ENCODE peak calls at places on chromosomes 6 and 20, in nine cellular contexts. K, N, E, V, J, B, R, T and I are unnamed samples.

GRCh38 chr6:146829792-146830565 is 231.2 kb downstream of the ADGB start:
- DNase-seq in K (no peak), N (no peak), E (no peak), V (no peak), J (no peak), B (no peak), R (no peak), T (no peak), I (no peak)

GRCh38 chr20:57061058-57061900 is 205.2 kb downstream of the BMP7 start:
- DNase-seq in K (no peak), N (peak), E (peak), V (no peak), J (no peak), B (peak), R (no peak), T (no peak), I (peak)

GRCh38 chr6:37204014-37204751 is 34.2 kb downstream of the PIM1 start:
- DNase-seq in K (no peak), N (peak), E (peak), V (no peak), J (no peak), B (no peak), R (no peak), T (no peak), I (no peak)

GRCh38 chr20:33554914-33555420 is 65.1 kb downstream of the CBFA2T2 start:
- DNase-seq in K (peak), N (peak), E (peak), V (no peak), J (peak), B (peak), R (no peak), T (no peak), I (no peak)

GRCh38 chr6:109383438-109383940 is 1.2 kb upstream of the CD164 start:
- DNase-seq in K (no peak), N (no peak), E (no peak), V (no peak), J (no peak), B (no peak), R (no peak), T (no peak), I (no peak)

GRCh38 chr6:138545621-138545980 is 46.3 kb upstream of the NHSL1 start:
- DNase-seq in K (no peak), N (no peak), E (peak), V (no peak), J (no peak), B (no peak), R (no peak), T (no peak), I (peak)

GRCh38 chr6:164014716-164015484 is 600.4 kb downstream of the QKI start:
- DNase-seq in K (no peak), N (no peak), E (no peak), V (no peak), J (no peak), B (no peak), R (no peak), T (no peak), I (no peak)

GRCh38 chr6:45665859-45666258 is 288.1 kb upstream of the SUPT3H start:
- DNase-seq in K (no peak), N (no peak), E (no peak), V (no peak), J (no peak), B (peak), R (no peak), T (no peak), I (no peak)

GRCh38 chr20:41135187-41135887 is 2.0 kb upstream of the PLCG1 start:
- DNase-seq in K (peak), N (peak), E (peak), V (peak), J (no peak), B (peak), R (peak), T (peak), I (peak)

GRCh38 chr20:61931476-61932198 is 134.0 kb downstream of the TAF4 start:
- DNase-seq in K (no peak), N (no peak), E (no peak), V (no peak), J (no peak), B (no peak), R (no peak), T (no peak), I (no peak)

GRCh38 chr6:6798430-6798829 is 209.9 kb downstream of the LY86 start:
- DNase-seq in K (no peak), N (no peak), E (no peak), V (no peak), J (no peak), B (no peak), R (no peak), T (no peak), I (no peak)

GRCh38 chr6:112606726-112607125 is 259.6 kb downstream of the RFPL4B start:
- DNase-seq in K (no peak), N (no peak), E (no peak), V (no peak), J (no peak), B (no peak), R (no peak), T (no peak), I (no peak)

GRCh38 chr20:15642099-15642498 is 931.1 kb downstream of the KIF16B start:
- DNase-seq in K (no peak), N (no peak), E (no peak), V (no peak), J (no peak), B (no peak), R (no peak), T (no peak), I (no peak)

GRCh38 chr6:81820979-81821378 is 68.5 kb upstream of the TENT5A start:
- DNase-seq in K (no peak), N (no peak), E (no peak), V (no peak), J (peak), B (no peak), R (no peak), T (no peak), I (no peak)

GRCh38 chr6:11848852-11849731 is 70.5 kb upstream of the ADTRP start:
- DNase-seq in K (no peak), N (no peak), E (peak), V (no peak), J (no peak), B (no peak), R (no peak), T (no peak), I (no peak)

GRCh38 chr6:27439371-27439770 is 33.5 kb downstream of the ZNF184 start:
- DNase-seq in K (no peak), N (no peak), E (no peak), V (no peak), J (no peak), B (no peak), R (no peak), T (no peak), I (no peak)

GRCh38 chr20:61589055-61589385 is 337.0 kb downstream of the CDH4 start:
- DNase-seq in K (no peak), N (peak), E (peak), V (no peak), J (no peak), B (no peak), R (no peak), T (no peak), I (no peak)

GRCh38 chr6:20433321-20433720 is 31.6 kb downstream of the E2F3 start:
- DNase-seq in K (no peak), N (no peak), E (no peak), V (no peak), J (no peak), B (no peak), R (no peak), T (no peak), I (no peak)

GRCh38 chr6:44262467-44263356 is 2.6 kb downstream of the NFKBIE start:
- DNase-seq in K (no peak), N (no peak), E (no peak), V (no peak), J (peak), B (no peak), R (no peak), T (no peak), I (no peak)

GRCh38 chr6:112054520-112055160 is 736 bp downstream of the CCN6 start:
- DNase-seq in K (no peak), N (peak), E (no peak), V (no peak), J (no peak), B (no peak), R (no peak), T (no peak), I (no peak)

GRCh38 chr6:138088307-138088744 is 18.9 kb downstream of the PERP start:
- DNase-seq in K (no peak), N (peak), E (peak), V (no peak), J (no peak), B (peak), R (no peak), T (no peak), I (no peak)

GRCh38 chr6:7201732-7202541 is 94.2 kb downstream of the RREB1 start:
- DNase-seq in K (no peak), N (no peak), E (no peak), V (no peak), J (peak), B (peak), R (no peak), T (no peak), I (no peak)

GRCh38 chr20:11195899-11196558 is 522.2 kb upstream of the JAG1 start:
- DNase-seq in K (no peak), N (peak), E (peak), V (no peak), J (no peak), B (no peak), R (no peak), T (no peak), I (no peak)

GRCh38 chr20:24755411-24755922 is 193.6 kb upstream of the CST7 start:
- DNase-seq in K (no peak), N (no peak), E (no peak), V (no peak), J (no peak), B (no peak), R (no peak), T (no peak), I (peak)

GRCh38 chr6:6599468-6599873 is 11.0 kb downstream of the LY86 start:
- DNase-seq in K (no peak), N (no peak), E (no peak), V (no peak), J (no peak), B (no peak), R (no peak), T (no peak), I (no peak)